ENCODE peak calls at places on chromosomes 7 and 10, in six cellular contexts. One of them, this sample, is unnamed.

GRCh38 chr10:34216348-34216908 is 598.7 kb downstream of the PARD3 start:
- DNase-seq in AG08395: no peak
- DNase-seq in BJ: no peak
- DNase-seq in aorta: no peak
- DNase-seq in T-cell: no peak
- DNase-seq in anterior cingulate cortex: no peak
- DNase-seq in this sample: no peak

GRCh38 chr7:139738101-139738489 is 39.7 kb downstream of the HIPK2 start:
- DNase-seq in AG08395: no peak
- DNase-seq in BJ: no peak
- DNase-seq in aorta: no peak
- DNase-seq in T-cell: no peak
- DNase-seq in anterior cingulate cortex: no peak
- DNase-seq in this sample: no peak

GRCh38 chr7:141160246-141160855 is 86.5 kb downstream of the TMEM178B start:
- DNase-seq in AG08395: no peak
- DNase-seq in BJ: no peak
- DNase-seq in aorta: no peak
- DNase-seq in T-cell: no peak
- DNase-seq in anterior cingulate cortex: no peak
- DNase-seq in this sample: no peak

GRCh38 chr7:101602484-101603241 is 26.4 kb downstream of the MYL10 start:
- DNase-seq in AG08395: peak
- DNase-seq in BJ: no peak
- DNase-seq in aorta: peak
- DNase-seq in T-cell: peak
- DNase-seq in anterior cingulate cortex: peak
- DNase-seq in this sample: peak

GRCh38 chr7:94182066-94182465 is 177.9 kb upstream of the BET1 start:
- DNase-seq in AG08395: peak
- DNase-seq in BJ: no peak
- DNase-seq in aorta: no peak
- DNase-seq in T-cell: no peak
- DNase-seq in anterior cingulate cortex: no peak
- DNase-seq in this sample: no peak

GRCh38 chr10:21122907-21123306 is 225.8 kb upstream of the NEBL start:
- DNase-seq in AG08395: no peak
- DNase-seq in BJ: no peak
- DNase-seq in aorta: no peak
- DNase-seq in T-cell: no peak
- DNase-seq in anterior cingulate cortex: no peak
- DNase-seq in this sample: no peak

GRCh38 chr7:57305192-57305748 is 144.7 kb upstream of the ZNF716 start:
- DNase-seq in AG08395: no peak
- DNase-seq in BJ: no peak
- DNase-seq in aorta: no peak
- DNase-seq in T-cell: no peak
- DNase-seq in anterior cingulate cortex: peak
- DNase-seq in this sample: no peak

GRCh38 chr10:113183543-113183942 is 233.5 kb downstream of the TCF7L2 start:
- DNase-seq in AG08395: no peak
- DNase-seq in BJ: no peak
- DNase-seq in aorta: no peak
- DNase-seq in T-cell: no peak
- DNase-seq in anterior cingulate cortex: no peak
- DNase-seq in this sample: peak

GRCh38 chr7:26399309-26399610 is 107.6 kb downstream of the SNX10 start:
- DNase-seq in AG08395: no peak
- DNase-seq in BJ: no peak
- DNase-seq in aorta: peak
- DNase-seq in T-cell: no peak
- DNase-seq in anterior cingulate cortex: no peak
- DNase-seq in this sample: peak

GRCh38 chr7:131959106-131959812 is 402.8 kb upstream of the PODXL start:
- DNase-seq in AG08395: no peak
- DNase-seq in BJ: no peak
- DNase-seq in aorta: no peak
- DNase-seq in T-cell: no peak
- DNase-seq in anterior cingulate cortex: no peak
- DNase-seq in this sample: no peak

GRCh38 chr10:70575874-70576802 is 26.4 kb downstream of the PRF1 start:
- DNase-seq in AG08395: peak
- DNase-seq in BJ: no peak
- DNase-seq in aorta: peak
- DNase-seq in T-cell: peak
- DNase-seq in anterior cingulate cortex: no peak
- DNase-seq in this sample: no peak

GRCh38 chr7:70776627-70777101 is 355.3 kb upstream of the GALNT17 start:
- DNase-seq in AG08395: peak
- DNase-seq in BJ: no peak
- DNase-seq in aorta: no peak
- DNase-seq in T-cell: no peak
- DNase-seq in anterior cingulate cortex: peak
- DNase-seq in this sample: peak

GRCh38 chr10:6385683-6386082 is 183.0 kb downstream of the PFKFB3 start:
- DNase-seq in AG08395: peak
- DNase-seq in BJ: no peak
- DNase-seq in aorta: no peak
- DNase-seq in T-cell: no peak
- DNase-seq in anterior cingulate cortex: no peak
- DNase-seq in this sample: no peak

GRCh38 chr7:136566491-136566890 is 302.0 kb upstream of the CHRM2 start:
- DNase-seq in AG08395: no peak
- DNase-seq in BJ: no peak
- DNase-seq in aorta: no peak
- DNase-seq in T-cell: no peak
- DNase-seq in anterior cingulate cortex: no peak
- DNase-seq in this sample: no peak

GRCh38 chr7:27143950-27144798 is 693 bp upstream of the HOXA5 start:
- DNase-seq in AG08395: no peak
- DNase-seq in BJ: no peak
- DNase-seq in aorta: no peak
- DNase-seq in T-cell: no peak
- DNase-seq in anterior cingulate cortex: no peak
- DNase-seq in this sample: no peak

GRCh38 chr7:36814311-36814710 is 90.0 kb upstream of the AOAH start:
- DNase-seq in AG08395: no peak
- DNase-seq in BJ: no peak
- DNase-seq in aorta: no peak
- DNase-seq in T-cell: no peak
- DNase-seq in anterior cingulate cortex: no peak
- DNase-seq in this sample: no peak

GRCh38 chr10:81081887-81082620 is 544.4 kb downstream of the SH2D4B start:
- DNase-seq in AG08395: no peak
- DNase-seq in BJ: no peak
- DNase-seq in aorta: no peak
- DNase-seq in T-cell: no peak
- DNase-seq in anterior cingulate cortex: no peak
- DNase-seq in this sample: no peak

GRCh38 chr10:98377001-98377400 is 38.0 kb downstream of the PYROXD2 start:
- DNase-seq in AG08395: no peak
- DNase-seq in BJ: no peak
- DNase-seq in aorta: no peak
- DNase-seq in T-cell: no peak
- DNase-seq in anterior cingulate cortex: no peak
- DNase-seq in this sample: no peak

GRCh38 chr10:5895804-5896203 is 5.8 kb downstream of the FBH1 start:
- DNase-seq in AG08395: no peak
- DNase-seq in BJ: no peak
- DNase-seq in aorta: no peak
- DNase-seq in T-cell: no peak
- DNase-seq in anterior cingulate cortex: no peak
- DNase-seq in this sample: no peak

GRCh38 chr7:101125989-101126650 is 784 bp upstream of the SERPINE1 start:
- DNase-seq in AG08395: peak
- DNase-seq in BJ: no peak
- DNase-seq in aorta: peak
- DNase-seq in T-cell: no peak
- DNase-seq in anterior cingulate cortex: no peak
- DNase-seq in this sample: no peak

GRCh38 chr7:30451539-30452277 is 26.9 kb downstream of the NOD1 start:
- DNase-seq in AG08395: no peak
- DNase-seq in BJ: no peak
- DNase-seq in aorta: no peak
- DNase-seq in T-cell: no peak
- DNase-seq in anterior cingulate cortex: no peak
- DNase-seq in this sample: no peak

GRCh38 chr10:34698979-34699378 is 116.1 kb downstream of the PARD3 start:
- DNase-seq in AG08395: peak
- DNase-seq in BJ: no peak
- DNase-seq in aorta: no peak
- DNase-seq in T-cell: no peak
- DNase-seq in anterior cingulate cortex: no peak
- DNase-seq in this sample: no peak

GRCh38 chr10:31693499-31693898 is 235.1 kb downstream of the ARHGAP12 start:
- DNase-seq in AG08395: no peak
- DNase-seq in BJ: no peak
- DNase-seq in aorta: peak
- DNase-seq in T-cell: no peak
- DNase-seq in anterior cingulate cortex: no peak
- DNase-seq in this sample: no peak

GRCh38 chr7:102891693-102892261 is 21.0 kb upstream of the LRRC17 start:
- DNase-seq in AG08395: peak
- DNase-seq in BJ: peak
- DNase-seq in aorta: peak
- DNase-seq in T-cell: no peak
- DNase-seq in anterior cingulate cortex: no peak
- DNase-seq in this sample: peak